ENCODE peak calls at places on chromosomes 3 and 15, in six cellular contexts. J, L, M, D, R and Q are unnamed samples.

GRCh38 chr15:41944313-41944940 is 27.9 kb downstream of the EHD4 start:
- DNase-seq in D (peak), M (no peak), R (no peak), L (no peak), J (peak), Q (no peak)

GRCh38 chr15:42107483-42107882 is 13.1 kb upstream of the PLA2G4D start:
- DNase-seq in R (peak), L (peak), M (no peak), D (no peak), J (no peak), Q (no peak)

GRCh38 chr3:108159128-108159527 is 63.1 kb downstream of the IFT57 start:
- DNase-seq in J (peak), M (no peak), L (no peak), R (no peak), D (peak), Q (no peak)

GRCh38 chr15:38251726-38252480 is 733 bp upstream of the SPRED1 start:
- DNase-seq in J (peak), R (peak), M (peak), D (peak), L (peak), Q (peak)

GRCh38 chr3:36444909-36445308 is 64.6 kb downstream of the STAC start:
- DNase-seq in R (no peak), D (peak), L (no peak), M (no peak), J (no peak), Q (no peak)

GRCh38 chr3:175155172-175155571 is 296.0 kb downstream of the NAALADL2 start:
- DNase-seq in M (no peak), D (no peak), L (no peak), R (no peak), J (no peak), Q (no peak)

GRCh38 chr3:48352546-48352945 is 19.1 kb upstream of the SPINK8 start:
- DNase-seq in D (no peak), M (peak), L (no peak), R (no peak), J (no peak), Q (no peak)

GRCh38 chr3:153641321-153641720 is 479.3 kb downstream of the RAP2B start:
- DNase-seq in D (no peak), M (no peak), J (no peak), L (no peak), R (no peak), Q (no peak)

GRCh38 chr3:16665282-16665741 is 60.1 kb upstream of the DAZL start:
- DNase-seq in J (peak), L (no peak), D (peak), R (no peak), M (no peak), Q (no peak)